ENCODE peak calls at places on chromosome 3, in seven cellular contexts. P, W, Q, K, Y, F and N are unnamed samples.

GRCh38 chr3:29679967-29680366 is 399.1 kb downstream of the RBMS3 start:
- DNase-seq in P (no peak), W (no peak), Q (no peak), K (no peak), Y (no peak), F (no peak), N (no peak)

GRCh38 chr3:42013652-42014442 is 51.9 kb upstream of the ULK4 start:
- DNase-seq in P (no peak), W (peak), Q (peak), K (peak), Y (peak), F (no peak), N (peak)

GRCh38 chr3:178084938-178085816 is 451.1 kb upstream of the KCNMB2 start:
- DNase-seq in P (peak), W (peak), Q (no peak), K (peak), Y (no peak), F (peak), N (peak)

GRCh38 chr3:114454592-114455251 is 160.9 kb downstream of the TIGIT start:
- DNase-seq in P (no peak), W (peak), Q (no peak), K (peak), Y (no peak), F (no peak), N (no peak)

GRCh38 chr3:142858043-142858442 is 30.8 kb downstream of the PCOLCE2 start:
- DNase-seq in P (no peak), W (no peak), Q (no peak), K (no peak), Y (no peak), F (no peak), N (no peak)

GRCh38 chr3:183278479-183279088 is 25.5 kb downstream of the B3GNT5 start:
- DNase-seq in P (peak), W (peak), Q (peak), K (no peak), Y (no peak), F (no peak), N (no peak)

GRCh38 chr3:189530822-189531221 is 100.4 kb upstream of the TP63 start:
- DNase-seq in P (no peak), W (no peak), Q (peak), K (no peak), Y (no peak), F (peak), N (peak)

GRCh38 chr3:101262393-101263240 is 57.8 kb downstream of the IMPG2 start:
- DNase-seq in P (no peak), W (no peak), Q (no peak), K (no peak), Y (no peak), F (no peak), N (no peak)

GRCh38 chr3:160185711-160186110 is 39.5 kb upstream of the C3orf80 start:
- DNase-seq in P (no peak), W (no peak), Q (no peak), K (no peak), Y (no peak), F (no peak), N (no peak)

GRCh38 chr3:113677745-113678144 is 18.7 kb downstream of the USF3 start:
- DNase-seq in P (no peak), W (no peak), Q (no peak), K (no peak), Y (no peak), F (no peak), N (no peak)

GRCh38 chr3:102129774-102130608 is 280.7 kb downstream of the NFKBIZ start:
- DNase-seq in P (peak), W (peak), Q (peak), K (peak), Y (no peak), F (peak), N (no peak)

GRCh38 chr3:169454823-169455222 is 208.7 kb downstream of the MECOM start:
- DNase-seq in P (no peak), W (peak), Q (peak), K (no peak), Y (no peak), F (peak), N (no peak)

GRCh38 chr3:169455472-169455871 is 208.0 kb downstream of the MECOM start:
- DNase-seq in P (no peak), W (no peak), Q (peak), K (no peak), Y (no peak), F (no peak), N (no peak)

GRCh38 chr3:169456900-169457299 is 206.6 kb downstream of the MECOM start:
- DNase-seq in P (no peak), W (no peak), Q (no peak), K (no peak), Y (no peak), F (no peak), N (no peak)

GRCh38 chr3:169453256-169454059 is 210.1 kb downstream of the MECOM start:
- DNase-seq in P (no peak), W (no peak), Q (peak), K (no peak), Y (no peak), F (no peak), N (no peak)

GRCh38 chr3:169454060-169454317 is 209.5 kb downstream of the MECOM start:
- DNase-seq in P (no peak), W (no peak), Q (no peak), K (no peak), Y (no peak), F (no peak), N (no peak)
- H3K4me3 ChIP-seq in P (no peak), W (no peak), Q (no peak), K (no peak), Y (no peak), F (no peak), N (no peak)

DNA sequence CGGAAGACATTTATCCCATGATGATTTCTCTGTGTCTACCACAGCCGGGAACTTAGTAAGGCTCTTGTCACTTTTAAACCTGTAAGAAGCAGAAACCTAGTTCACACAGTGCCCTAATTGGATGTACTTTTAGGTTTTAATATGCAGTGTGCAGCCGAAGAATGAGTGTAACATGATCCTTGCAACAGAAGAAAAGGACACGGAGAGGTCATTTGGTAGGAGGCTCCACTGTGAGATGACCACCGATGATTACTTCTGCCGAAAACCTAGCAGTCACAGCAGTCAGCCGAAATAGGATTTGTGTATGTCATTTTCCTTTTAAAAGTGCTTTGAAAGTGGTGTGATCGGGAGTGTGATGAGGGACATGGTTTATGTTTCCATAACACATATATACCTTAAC is 6.8 kb downstream of the CACNA1D start:
- DNase-seq in P (no peak), W (no peak), Q (no peak), K (no peak), Y (no peak), F (no peak), N (no peak)
- H3K4me3 ChIP-seq in P (no peak), W (no peak), Q (no peak), K (no peak), Y (no peak), F (no peak), N (no peak)

GRCh38 chr3:122247087-122247824 is 63.8 kb downstream of the CASR start:
- DNase-seq in P (no peak), W (no peak), Q (no peak), K (no peak), Y (no peak), F (no peak), N (no peak)
- H3K4me3 ChIP-seq in P (no peak), W (no peak), Q (no peak), K (no peak), Y (no peak), F (no peak), N (no peak)

GRCh38 chr3:73719413-73719831 is 94.7 kb upstream of the PDZRN3 start:
- DNase-seq in P (no peak), W (peak), Q (no peak), K (peak), Y (no peak), F (peak), N (no peak)
- H3K4me3 ChIP-seq in P (no peak), W (peak), Q (no peak), K (peak), Y (no peak), F (no peak), N (no peak)

GRCh38 chr3:185208836-185209235 is 45.0 kb downstream of the EHHADH start:
- DNase-seq in P (no peak), W (no peak), Q (no peak), K (no peak), Y (no peak), F (no peak), N (no peak)
- H3K4me3 ChIP-seq in P (no peak), W (no peak), Q (no peak), K (no peak), Y (no peak), F (no peak), N (no peak)

DNA sequence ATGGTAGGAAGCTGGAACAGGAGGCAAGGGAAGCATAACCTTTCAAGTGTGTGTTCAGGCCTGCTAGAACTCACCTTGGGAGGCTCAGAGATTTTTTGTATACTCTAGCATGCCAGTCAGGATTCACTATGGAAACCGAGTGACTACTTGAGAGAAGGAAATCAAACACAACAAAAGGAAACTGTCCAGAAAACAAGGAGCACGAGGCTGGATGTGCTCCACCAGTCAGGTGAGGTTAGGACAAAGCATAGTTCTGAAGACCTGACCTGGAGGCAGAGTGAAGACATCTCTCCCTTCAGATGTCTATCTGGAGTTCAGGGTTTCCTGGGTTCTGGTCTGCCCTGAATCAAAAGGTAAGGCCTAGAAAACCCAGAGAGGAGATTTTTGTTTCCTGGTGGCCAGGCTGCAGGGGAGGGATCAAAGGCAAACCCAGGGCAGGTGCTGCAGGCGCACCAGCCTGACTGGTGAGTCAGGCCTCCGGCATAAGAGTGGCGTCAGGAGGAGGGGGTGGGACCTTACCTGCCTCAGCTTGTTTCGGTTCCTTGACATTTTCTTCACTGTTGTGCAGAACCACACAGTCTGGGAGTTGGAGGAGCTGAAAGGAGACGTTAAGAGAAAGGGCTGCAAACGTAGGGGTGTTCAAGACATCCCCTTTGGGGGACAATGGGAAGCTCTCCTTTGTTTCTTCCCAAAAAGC is 52.2 kb upstream of the OSBPL11 start:
- DNase-seq in P (no peak), W (no peak), Q (peak), K (no peak), Y (no peak), F (no peak), N (no peak)
- H3K4me3 ChIP-seq in P (no peak), W (no peak), Q (no peak), K (no peak), Y (no peak), F (no peak), N (no peak)

GRCh38 chr3:148820885-148821284 is 6.7 kb upstream of the CPB1 start:
- DNase-seq in P (no peak), W (no peak), Q (no peak), K (no peak), Y (no peak), F (no peak), N (no peak)

GRCh38 chr3:148816971-148817519 is 10.6 kb upstream of the CPB1 start:
- DNase-seq in P (no peak), W (no peak), Q (no peak), K (no peak), Y (no peak), F (no peak), N (no peak)

GRCh38 chr3:148815736-148816135 is 11.9 kb upstream of the CPB1 start:
- DNase-seq in P (no peak), W (no peak), Q (no peak), K (no peak), Y (no peak), F (no peak), N (no peak)

GRCh38 chr3:148815316-148815715 is 12.3 kb upstream of the CPB1 start:
- DNase-seq in P (no peak), W (no peak), Q (no peak), K (no peak), Y (no peak), F (no peak), N (no peak)

DNA sequence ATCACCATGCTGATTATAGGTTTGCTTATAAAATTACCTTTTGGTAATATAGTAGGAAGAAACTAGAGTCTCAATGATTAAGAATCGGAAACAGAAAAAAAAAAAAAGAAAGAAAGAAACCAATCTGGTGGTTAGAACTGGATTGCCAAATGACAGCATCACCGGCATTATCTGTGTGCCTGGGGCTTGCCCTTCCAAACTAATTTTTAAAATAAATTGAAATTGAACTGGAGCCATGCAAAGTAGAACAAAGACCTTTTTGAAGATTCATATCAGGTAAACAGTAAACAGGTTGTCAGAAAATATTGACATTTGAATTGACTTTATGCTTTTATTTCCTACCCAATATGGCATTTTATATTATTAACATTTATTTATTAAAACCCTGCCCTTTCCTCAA is 11.2 kb upstream of the CPB1 start:
- DNase-seq in P (no peak), W (no peak), Q (no peak), K (no peak), Y (no peak), F (no peak), N (no peak)
- H3K4me3 ChIP-seq in P (no peak), W (no peak), Q (no peak), K (no peak), Y (no peak), F (no peak), N (no peak)

GRCh38 chr3:38648024-38648658 is 1.3 kb downstream of the SCN5A start:
- DNase-seq in P (no peak), W (no peak), Q (no peak), K (no peak), Y (no peak), F (no peak), N (no peak)

GRCh38 chr3:38651153-38651789 is 1.8 kb upstream of the SCN5A start:
- DNase-seq in P (peak), W (peak), Q (peak), K (peak), Y (peak), F (no peak), N (peak)

GRCh38 chr3:38649500-38650247 is at the start of gene SCN5A:
- DNase-seq in P (peak), W (peak), Q (peak), K (no peak), Y (peak), F (no peak), N (peak)

GRCh38 chr3:38648659-38649499 is 608 bp downstream of the SCN5A start:
- DNase-seq in P (no peak), W (no peak), Q (no peak), K (no peak), Y (no peak), F (no peak), N (no peak)

DNA sequence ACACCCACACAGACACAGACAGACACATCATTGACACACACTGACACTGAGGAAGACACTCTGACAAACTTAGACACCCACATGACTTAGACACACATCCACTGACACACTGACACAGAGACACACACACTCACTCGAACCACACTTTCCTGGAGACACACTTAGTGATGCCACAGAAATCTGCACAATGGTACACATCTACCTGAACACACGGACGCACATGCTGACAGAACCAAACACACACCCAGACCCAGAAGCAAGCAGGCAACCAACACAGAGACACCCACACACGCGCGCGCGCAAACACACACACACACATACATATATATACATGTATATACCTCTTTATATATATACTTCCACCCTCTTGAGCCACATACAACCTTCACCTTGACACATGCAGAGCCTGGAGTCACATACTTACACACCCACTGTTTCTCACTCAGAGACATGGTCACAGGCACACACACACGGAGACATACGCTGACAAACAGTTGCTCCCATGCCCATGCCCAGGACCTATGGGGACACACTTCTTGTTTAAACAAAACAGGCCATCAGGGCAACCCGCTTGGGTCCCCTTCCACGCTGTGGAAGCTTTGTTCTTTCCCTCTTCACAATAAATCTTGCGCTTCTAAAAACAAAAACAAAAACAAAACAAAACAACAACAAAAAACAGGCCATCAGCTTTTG is 907 bp upstream of the SCN5A start:
- DNase-seq in P (peak), W (peak), Q (no peak), K (no peak), Y (no peak), F (no peak), N (no peak)
- H3K4me3 ChIP-seq in P (peak), W (peak), Q (peak), K (no peak), Y (peak), F (no peak), N (no peak)

GRCh38 chr3:186327912-186328487 is 34.0 kb downstream of the DGKG start:
- DNase-seq in P (no peak), W (no peak), Q (no peak), K (no peak), Y (no peak), F (no peak), N (no peak)

DNA sequence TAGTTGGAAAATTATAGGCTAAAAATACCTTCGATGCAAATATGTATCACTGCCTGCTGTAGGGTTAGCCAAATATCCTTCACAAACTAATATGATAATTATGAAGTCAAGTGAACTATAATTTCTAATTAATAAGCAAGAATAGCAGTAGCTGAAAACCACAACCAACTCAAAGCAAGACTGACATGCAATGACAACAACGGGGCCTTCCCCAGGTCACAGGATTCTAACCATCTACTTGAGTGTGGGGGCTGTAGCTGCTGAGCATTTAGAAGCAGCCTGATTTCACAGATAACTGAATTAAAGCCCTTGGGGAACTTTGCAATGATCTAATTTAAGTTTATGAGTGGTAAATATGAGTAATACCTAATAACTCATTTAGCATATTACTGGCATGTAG is 31.0 kb downstream of the DGKG start:
- DNase-seq in P (no peak), W (no peak), Q (peak), K (no peak), Y (no peak), F (no peak), N (no peak)
- H3K4me3 ChIP-seq in P (no peak), W (no peak), Q (no peak), K (no peak), Y (no peak), F (no peak), N (no peak)

DNA sequence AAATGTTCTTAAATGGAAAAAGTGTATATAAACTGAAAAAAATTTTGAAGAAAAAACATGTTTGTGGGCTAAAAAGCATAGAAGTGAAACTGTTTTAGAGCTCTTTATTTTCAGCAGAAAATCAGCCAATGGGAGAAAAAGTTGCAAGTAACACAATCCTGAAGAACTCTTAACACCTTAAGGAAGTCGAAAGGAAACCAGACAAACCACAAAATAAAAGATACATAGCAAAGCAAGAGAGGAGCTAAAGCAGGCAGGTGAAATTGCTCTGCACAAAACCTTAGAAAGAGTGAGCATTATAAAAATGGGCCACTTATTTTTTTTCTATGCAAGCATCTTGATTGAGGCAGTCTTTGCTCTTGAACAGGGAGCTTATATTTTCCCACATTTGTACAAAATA is 300.5 kb downstream of the RAP2B start:
- DNase-seq in P (no peak), W (no peak), Q (no peak), K (no peak), Y (no peak), F (no peak), N (no peak)
- H3K4me3 ChIP-seq in P (no peak), W (no peak), Q (no peak), K (no peak), Y (no peak), F (no peak), N (no peak)